ENCODE peak calls at places on chromosomes 11 and 22, in five cellular contexts. One of them, this sample, is unnamed.

GRCh38 chr11:123457187-123457770 is 27.2 kb downstream of the GRAMD1B start:
- DNase-seq in effector memory CD4-positive, alpha-beta T cell: no peak
- DNase-seq in H1: no peak
- DNase-seq in body of pancreas: no peak
- DNase-seq in thyroid gland: no peak
- DNase-seq in this sample: no peak

GRCh38 chr11:132632641-132633124 is 899.6 kb downstream of the OPCML start:
- DNase-seq in effector memory CD4-positive, alpha-beta T cell: no peak
- DNase-seq in thyroid gland: no peak
- DNase-seq in body of pancreas: no peak
- DNase-seq in H1: no peak
- DNase-seq in this sample: no peak

GRCh38 chr11:12683857-12684256 is 9.6 kb downstream of the TEAD1 start:
- DNase-seq in H1: no peak
- DNase-seq in thyroid gland: no peak
- DNase-seq in body of pancreas: no peak
- DNase-seq in effector memory CD4-positive, alpha-beta T cell: no peak
- DNase-seq in this sample: no peak

GRCh38 chr22:39475902-39476301 is 19.1 kb downstream of the MGAT3 start:
- DNase-seq in effector memory CD4-positive, alpha-beta T cell: no peak
- DNase-seq in H1: no peak
- DNase-seq in thyroid gland: no peak
- DNase-seq in body of pancreas: no peak
- DNase-seq in this sample: no peak

GRCh38 chr11:108693852-108694251 is 29.0 kb downstream of the DDX10 start:
- DNase-seq in thyroid gland: no peak
- DNase-seq in effector memory CD4-positive, alpha-beta T cell: no peak
- DNase-seq in body of pancreas: no peak
- DNase-seq in H1: no peak
- DNase-seq in this sample: no peak

GRCh38 chr11:93747122-93747521 is 5.7 kb downstream of the C11orf54 start:
- DNase-seq in thyroid gland: no peak
- DNase-seq in body of pancreas: no peak
- DNase-seq in effector memory CD4-positive, alpha-beta T cell: no peak
- DNase-seq in H1: no peak
- DNase-seq in this sample: no peak

GRCh38 chr11:99934008-99934407 is 753.1 kb upstream of the ARHGAP42 start:
- DNase-seq in H1: no peak
- DNase-seq in body of pancreas: no peak
- DNase-seq in effector memory CD4-positive, alpha-beta T cell: no peak
- DNase-seq in thyroid gland: no peak
- DNase-seq in this sample: no peak

GRCh38 chr11:101817536-101817935 is 97.3 kb upstream of the CEP126 start:
- DNase-seq in effector memory CD4-positive, alpha-beta T cell: no peak
- DNase-seq in body of pancreas: no peak
- DNase-seq in thyroid gland: no peak
- DNase-seq in H1: no peak
- DNase-seq in this sample: no peak

GRCh38 chr11:86477495-86478155 is 102.9 kb downstream of the CCDC81 start:
- DNase-seq in effector memory CD4-positive, alpha-beta T cell: no peak
- DNase-seq in thyroid gland: no peak
- DNase-seq in body of pancreas: no peak
- DNase-seq in H1: no peak
- DNase-seq in this sample: no peak

GRCh38 chr11:88508808-88509581 is 171.5 kb upstream of the CTSC start:
- DNase-seq in thyroid gland: peak
- DNase-seq in effector memory CD4-positive, alpha-beta T cell: no peak
- DNase-seq in body of pancreas: peak
- DNase-seq in H1: peak
- DNase-seq in this sample: no peak

GRCh38 chr11:61024938-61025818 is 53.7 kb downstream of the CD6 start:
- DNase-seq in effector memory CD4-positive, alpha-beta T cell: no peak
- DNase-seq in H1: no peak
- DNase-seq in thyroid gland: no peak
- DNase-seq in body of pancreas: no peak
- DNase-seq in this sample: no peak

GRCh38 chr11:130131957-130132850 is 27.4 kb upstream of the ST14 start:
- DNase-seq in thyroid gland: peak
- DNase-seq in effector memory CD4-positive, alpha-beta T cell: peak
- DNase-seq in H1: peak
- DNase-seq in body of pancreas: peak
- DNase-seq in this sample: peak

GRCh38 chr11:1988174-1988573 is 9.5 kb downstream of the H19 start:
- DNase-seq in H1: no peak
- DNase-seq in body of pancreas: no peak
- DNase-seq in effector memory CD4-positive, alpha-beta T cell: no peak
- DNase-seq in thyroid gland: no peak
- DNase-seq in this sample: no peak

GRCh38 chr22:23060612-23061400 is 9.5 kb upstream of the GNAZ start:
- DNase-seq in effector memory CD4-positive, alpha-beta T cell: no peak
- DNase-seq in thyroid gland: no peak
- DNase-seq in body of pancreas: no peak
- DNase-seq in H1: no peak
- DNase-seq in this sample: no peak

GRCh38 chr11:27700351-27701261 is at the start of gene BDNF:
- DNase-seq in thyroid gland: peak
- DNase-seq in body of pancreas: peak
- DNase-seq in effector memory CD4-positive, alpha-beta T cell: no peak
- DNase-seq in H1: peak
- DNase-seq in this sample: no peak

GRCh38 chr11:12232160-12232559 is 121.8 kb downstream of the MICAL2 start:
- DNase-seq in H1: no peak
- DNase-seq in effector memory CD4-positive, alpha-beta T cell: no peak
- DNase-seq in body of pancreas: no peak
- DNase-seq in thyroid gland: no peak
- DNase-seq in this sample: no peak

GRCh38 chr11:94895971-94896370 is 77.4 kb downstream of the CWC15 start:
- DNase-seq in H1: no peak
- DNase-seq in thyroid gland: no peak
- DNase-seq in effector memory CD4-positive, alpha-beta T cell: no peak
- DNase-seq in body of pancreas: no peak
- DNase-seq in this sample: no peak

GRCh38 chr11:109654091-109654490 is 232.1 kb downstream of the C11orf87 start:
- DNase-seq in thyroid gland: no peak
- DNase-seq in effector memory CD4-positive, alpha-beta T cell: no peak
- DNase-seq in H1: no peak
- DNase-seq in body of pancreas: no peak
- DNase-seq in this sample: no peak

GRCh38 chr22:31749636-31750364 is at the start of gene PRR14L:
- DNase-seq in thyroid gland: peak
- DNase-seq in body of pancreas: peak
- DNase-seq in effector memory CD4-positive, alpha-beta T cell: peak
- DNase-seq in H1: peak
- DNase-seq in this sample: peak

GRCh38 chr11:65113839-65114238 is 2.2 kb downstream of the TM7SF2 start:
- DNase-seq in H1: no peak
- DNase-seq in effector memory CD4-positive, alpha-beta T cell: no peak
- DNase-seq in body of pancreas: peak
- DNase-seq in thyroid gland: no peak
- DNase-seq in this sample: no peak

GRCh38 chr11:57222239-57222638 is 14.8 kb downstream of the APLNR start:
- DNase-seq in body of pancreas: no peak
- DNase-seq in effector memory CD4-positive, alpha-beta T cell: no peak
- DNase-seq in H1: no peak
- DNase-seq in thyroid gland: no peak
- DNase-seq in this sample: no peak

GRCh38 chr22:23522642-23523251 is 57.3 kb downstream of the IGLL1 start:
- DNase-seq in body of pancreas: no peak
- DNase-seq in effector memory CD4-positive, alpha-beta T cell: no peak
- DNase-seq in H1: no peak
- DNase-seq in thyroid gland: peak
- DNase-seq in this sample: no peak

GRCh38 chr11:17394743-17395390 is 6.4 kb upstream of the KCNJ11 start:
- DNase-seq in H1: no peak
- DNase-seq in body of pancreas: no peak
- DNase-seq in thyroid gland: peak
- DNase-seq in effector memory CD4-positive, alpha-beta T cell: no peak
- DNase-seq in this sample: no peak

GRCh38 chr11:19597194-19597593 is 115.4 kb upstream of the NAV2 start:
- DNase-seq in thyroid gland: no peak
- DNase-seq in effector memory CD4-positive, alpha-beta T cell: no peak
- DNase-seq in H1: no peak
- DNase-seq in body of pancreas: no peak
- DNase-seq in this sample: no peak

GRCh38 chr11:68987211-68987610 is 6.4 kb upstream of the MRGPRD start:
- DNase-seq in H1: no peak
- DNase-seq in body of pancreas: no peak
- DNase-seq in effector memory CD4-positive, alpha-beta T cell: no peak
- DNase-seq in thyroid gland: no peak
- DNase-seq in this sample: no peak

GRCh38 chr11:73342633-73343032 is 33.6 kb upstream of the RELT start:
- DNase-seq in H1: no peak
- DNase-seq in thyroid gland: peak
- DNase-seq in body of pancreas: no peak
- DNase-seq in effector memory CD4-positive, alpha-beta T cell: no peak
- DNase-seq in this sample: no peak

GRCh38 chr11:76524919-76525318 is 80.1 kb downstream of the EMSY start:
- DNase-seq in H1: no peak
- DNase-seq in effector memory CD4-positive, alpha-beta T cell: no peak
- DNase-seq in body of pancreas: peak
- DNase-seq in thyroid gland: peak
- DNase-seq in this sample: no peak

GRCh38 chr11:115303304-115303703 is 200.9 kb downstream of the CADM1 start:
- DNase-seq in body of pancreas: no peak
- DNase-seq in H1: no peak
- DNase-seq in effector memory CD4-positive, alpha-beta T cell: no peak
- DNase-seq in thyroid gland: no peak
- DNase-seq in this sample: no peak

GRCh38 chr22:35966314-35967045 is 62.1 kb downstream of the RBFOX2 start:
- DNase-seq in effector memory CD4-positive, alpha-beta T cell: no peak
- DNase-seq in H1: no peak
- DNase-seq in body of pancreas: no peak
- DNase-seq in thyroid gland: no peak
- DNase-seq in this sample: no peak

GRCh38 chr11:10991372-10991771 is 133.5 kb upstream of the ZBED5 start:
- DNase-seq in thyroid gland: no peak
- DNase-seq in effector memory CD4-positive, alpha-beta T cell: no peak
- DNase-seq in H1: no peak
- DNase-seq in body of pancreas: no peak
- DNase-seq in this sample: no peak

GRCh38 chr22:47146941-47147340 is 384.5 kb downstream of the TBC1D22A start:
- DNase-seq in body of pancreas: peak
- DNase-seq in thyroid gland: no peak
- DNase-seq in effector memory CD4-positive, alpha-beta T cell: no peak
- DNase-seq in H1: no peak
- DNase-seq in this sample: no peak

GRCh38 chr11:112958670-112959069 is 2.5 kb upstream of the NCAM1 start:
- DNase-seq in body of pancreas: no peak
- DNase-seq in thyroid gland: no peak
- DNase-seq in effector memory CD4-positive, alpha-beta T cell: no peak
- DNase-seq in H1: no peak
- DNase-seq in this sample: no peak

GRCh38 chr22:35893698-35894097 is 134.9 kb downstream of the RBFOX2 start:
- DNase-seq in H1: no peak
- DNase-seq in body of pancreas: no peak
- DNase-seq in thyroid gland: no peak
- DNase-seq in effector memory CD4-positive, alpha-beta T cell: no peak
- DNase-seq in this sample: no peak

GRCh38 chr11:10197091-10197490 is 96.9 kb downstream of the SBF2 start:
- DNase-seq in effector memory CD4-positive, alpha-beta T cell: no peak
- DNase-seq in H1: no peak
- DNase-seq in body of pancreas: no peak
- DNase-seq in thyroid gland: no peak
- DNase-seq in this sample: no peak

GRCh38 chr22:30301995-30302809 is 12.9 kb upstream of the CASTOR1 start:
- DNase-seq in thyroid gland: peak
- DNase-seq in H1: no peak
- DNase-seq in effector memory CD4-positive, alpha-beta T cell: no peak
- DNase-seq in body of pancreas: no peak
- DNase-seq in this sample: no peak

GRCh38 chr11:94805994-94806393 is 37.8 kb downstream of the AMOTL1 start:
- DNase-seq in body of pancreas: no peak
- DNase-seq in thyroid gland: no peak
- DNase-seq in effector memory CD4-positive, alpha-beta T cell: no peak
- DNase-seq in H1: no peak
- DNase-seq in this sample: no peak

GRCh38 chr11:116927163-116927772 is 89.8 kb upstream of the APOA1 start:
- DNase-seq in effector memory CD4-positive, alpha-beta T cell: no peak
- DNase-seq in H1: no peak
- DNase-seq in thyroid gland: no peak
- DNase-seq in body of pancreas: no peak
- DNase-seq in this sample: peak

GRCh38 chr11:62125881-62126280 is 2.1 kb downstream of the INCENP start:
- DNase-seq in effector memory CD4-positive, alpha-beta T cell: no peak
- DNase-seq in thyroid gland: no peak
- DNase-seq in H1: no peak
- DNase-seq in body of pancreas: no peak
- DNase-seq in this sample: no peak
- H3K4me3 ChIP-seq in effector memory CD4-positive, alpha-beta T cell: no peak
- H3K4me3 ChIP-seq in thyroid gland: no peak
- H3K4me3 ChIP-seq in H1: no peak
- H3K4me3 ChIP-seq in body of pancreas: no peak
- H3K4me3 ChIP-seq in this sample: no peak

GRCh38 chr22:27456696-27457503 is 344.7 kb downstream of the MN1 start:
- DNase-seq in H1: no peak
- DNase-seq in thyroid gland: no peak
- DNase-seq in body of pancreas: no peak
- DNase-seq in effector memory CD4-positive, alpha-beta T cell: no peak
- DNase-seq in this sample: no peak
- H3K27ac ChIP-seq in H1: no peak
- H3K27ac ChIP-seq in thyroid gland: no peak
- H3K27ac ChIP-seq in body of pancreas: no peak
- H3K27ac ChIP-seq in effector memory CD4-positive, alpha-beta T cell: no peak
- H3K27ac ChIP-seq in this sample: no peak

DNA sequence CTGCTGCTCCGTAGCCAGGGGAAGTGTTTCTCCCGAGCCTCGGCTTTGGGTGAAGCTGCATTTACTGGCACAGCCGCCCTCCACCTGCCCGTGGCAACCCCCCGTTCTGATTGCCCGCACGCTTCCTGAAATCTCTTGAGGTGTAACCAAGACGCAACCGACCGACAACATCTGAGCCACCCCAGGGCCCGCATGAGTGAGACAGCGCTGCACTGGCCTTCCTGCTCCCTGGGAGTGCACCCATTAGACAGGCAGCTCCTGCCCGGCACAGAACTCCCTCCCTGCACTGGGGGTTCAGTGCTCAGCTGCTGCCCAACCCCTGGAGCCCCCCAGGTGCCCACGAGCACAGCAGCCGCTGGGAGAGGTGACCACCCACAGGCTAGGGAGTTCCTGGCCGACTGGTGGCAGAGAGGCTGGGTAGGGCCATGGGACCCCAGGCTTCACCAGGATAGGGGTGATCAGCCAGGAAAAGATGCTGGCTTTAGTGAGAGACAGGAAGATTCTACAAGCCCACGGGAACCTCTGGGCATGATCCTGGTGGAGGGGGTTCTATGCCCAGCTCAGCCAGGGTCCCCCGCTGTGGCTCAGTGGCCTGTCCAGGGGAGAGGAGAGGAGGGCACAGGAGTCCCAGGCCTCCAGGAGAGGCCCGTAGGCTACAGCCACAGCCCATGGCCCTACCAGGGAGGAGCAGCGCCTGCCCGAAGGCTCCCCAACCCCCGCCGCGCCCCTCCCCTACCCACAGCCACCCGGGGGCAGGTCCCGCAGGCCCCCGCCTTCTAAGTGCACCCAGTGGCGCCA is 14.6 kb downstream of the PLXNB2 start:
- DNase-seq in effector memory CD4-positive, alpha-beta T cell: no peak
- DNase-seq in thyroid gland: peak
- DNase-seq in body of pancreas: no peak
- DNase-seq in H1: peak
- DNase-seq in this sample: no peak
- H3K4me3 ChIP-seq in effector memory CD4-positive, alpha-beta T cell: no peak
- H3K4me3 ChIP-seq in thyroid gland: no peak
- H3K4me3 ChIP-seq in body of pancreas: no peak
- H3K4me3 ChIP-seq in H1: peak
- H3K4me3 ChIP-seq in this sample: no peak

GRCh38 chr22:42369250-42370041 is 62.8 kb downstream of the NFAM1 start:
- DNase-seq in effector memory CD4-positive, alpha-beta T cell: peak
- DNase-seq in thyroid gland: peak
- DNase-seq in body of pancreas: peak
- DNase-seq in H1: no peak
- DNase-seq in this sample: peak
- H3K27ac ChIP-seq in effector memory CD4-positive, alpha-beta T cell: no peak
- H3K27ac ChIP-seq in thyroid gland: peak
- H3K27ac ChIP-seq in body of pancreas: peak
- H3K27ac ChIP-seq in H1: no peak
- H3K27ac ChIP-seq in this sample: peak